ENCODE peak calls at places on chromosome 15, in seven cellular contexts. One of them, this sample, is unnamed.

GRCh38 chr15:51183076-51183475 is 88.4 kb upstream of the TNFAIP8L3 start:
- DNase-seq in HepG2: no peak
- DNase-seq in K562: no peak
- DNase-seq in GM12878: no peak
- DNase-seq in SK-N-SH: no peak
- DNase-seq in H1: no peak
- DNase-seq in HCT116: no peak
- DNase-seq in this sample: no peak

GRCh38 chr15:90592144-90592887 is 62.6 kb downstream of the CRTC3 start:
- DNase-seq in HCT116: no peak
- DNase-seq in HepG2: peak; percentile 7
- DNase-seq in GM12878: no peak
- DNase-seq in K562: peak; percentile 39
- DNase-seq in H1: no peak
- DNase-seq in SK-N-SH: no peak
- DNase-seq in this sample: no peak

GRCh38 chr15:99100245-99101173 is 4.4 kb upstream of the SYNM start:
- DNase-seq in HepG2: peak; percentile 62
- DNase-seq in HCT116: peak; percentile 36
- DNase-seq in SK-N-SH: peak; percentile 90
- DNase-seq in K562: peak; percentile 74
- DNase-seq in H1: peak; percentile 93
- DNase-seq in GM12878: no peak
- DNase-seq in this sample: peak; percentile 70

GRCh38 chr15:65115542-65115941 is 542 bp upstream of the UBAP1L start:
- DNase-seq in SK-N-SH: no peak
- DNase-seq in K562: no peak
- DNase-seq in HCT116: no peak
- DNase-seq in H1: no peak
- DNase-seq in HepG2: no peak
- DNase-seq in GM12878: no peak
- DNase-seq in this sample: no peak

GRCh38 chr15:37788767-37789391 is 145.6 kb upstream of the TMCO5A start:
- DNase-seq in K562: no peak
- DNase-seq in H1: no peak
- DNase-seq in HCT116: no peak
- DNase-seq in GM12878: no peak
- DNase-seq in HepG2: no peak
- DNase-seq in SK-N-SH: no peak
- DNase-seq in this sample: no peak

GRCh38 chr15:31465083-31465955 is 138.7 kb downstream of the KLF13 start:
- DNase-seq in HCT116: no peak
- DNase-seq in GM12878: no peak
- DNase-seq in SK-N-SH: no peak
- DNase-seq in H1: no peak
- DNase-seq in K562: no peak
- DNase-seq in HepG2: no peak
- DNase-seq in this sample: no peak

GRCh38 chr15:77037475-77038209 is 33.3 kb downstream of the TSPAN3 start:
- DNase-seq in HepG2: no peak
- DNase-seq in GM12878: no peak
- DNase-seq in SK-N-SH: peak; percentile 13
- DNase-seq in H1: no peak
- DNase-seq in K562: no peak
- DNase-seq in HCT116: no peak
- DNase-seq in this sample: no peak

GRCh38 chr15:36903922-36904479 is 196.3 kb downstream of the MEIS2 start:
- DNase-seq in HepG2: no peak
- DNase-seq in GM12878: no peak
- DNase-seq in HCT116: no peak
- DNase-seq in H1: no peak
- DNase-seq in K562: no peak
- DNase-seq in SK-N-SH: no peak
- DNase-seq in this sample: no peak

GRCh38 chr15:94206463-94207167 is 24.7 kb upstream of the MCTP2 start:
- DNase-seq in SK-N-SH: no peak
- DNase-seq in H1: no peak
- DNase-seq in K562: no peak
- DNase-seq in HCT116: no peak
- DNase-seq in GM12878: no peak
- DNase-seq in HepG2: no peak
- DNase-seq in this sample: no peak

GRCh38 chr15:77183066-77183465 is 112.2 kb upstream of the TSPAN3 start:
- DNase-seq in GM12878: no peak
- DNase-seq in H1: no peak
- DNase-seq in HepG2: no peak
- DNase-seq in K562: no peak
- DNase-seq in SK-N-SH: no peak
- DNase-seq in HCT116: no peak
- DNase-seq in this sample: no peak

GRCh38 chr15:90884719-90885431 is 571 bp downstream of the FES start:
- DNase-seq in SK-N-SH: no peak
- DNase-seq in H1: no peak
- DNase-seq in GM12878: no peak
- DNase-seq in HCT116: no peak
- DNase-seq in HepG2: no peak
- DNase-seq in K562: no peak
- DNase-seq in this sample: no peak

GRCh38 chr15:81033508-81033907 is 32.8 kb downstream of the TLNRD1 start:
- DNase-seq in K562: no peak
- DNase-seq in SK-N-SH: no peak
- DNase-seq in H1: no peak
- DNase-seq in HCT116: no peak
- DNase-seq in HepG2: no peak
- DNase-seq in GM12878: no peak
- DNase-seq in this sample: no peak

GRCh38 chr15:99436472-99437314 is 129.1 kb upstream of the MEF2A start:
- DNase-seq in K562: no peak
- DNase-seq in GM12878: no peak
- DNase-seq in SK-N-SH: no peak
- DNase-seq in HepG2: no peak
- DNase-seq in HCT116: no peak
- DNase-seq in H1: peak; percentile 45
- DNase-seq in this sample: no peak

GRCh38 chr15:78177447-78177873 is 28.3 kb downstream of the IDH3A start:
- DNase-seq in K562: peak; percentile 61
- DNase-seq in GM12878: no peak
- DNase-seq in HCT116: peak; percentile 13
- DNase-seq in SK-N-SH: peak; percentile 78
- DNase-seq in H1: peak; percentile 88
- DNase-seq in HepG2: peak; percentile 30
- DNase-seq in this sample: peak; percentile 57

GRCh38 chr15:47477253-47477652 is 240.1 kb upstream of the SEMA6D start:
- DNase-seq in K562: no peak
- DNase-seq in SK-N-SH: no peak
- DNase-seq in HCT116: no peak
- DNase-seq in HepG2: no peak
- DNase-seq in H1: no peak
- DNase-seq in GM12878: no peak
- DNase-seq in this sample: no peak

GRCh38 chr15:32700501-32701150 is 17.2 kb upstream of the GREM1 start:
- DNase-seq in H1: no peak
- DNase-seq in HepG2: peak; percentile 72
- DNase-seq in GM12878: no peak
- DNase-seq in K562: no peak
- DNase-seq in SK-N-SH: no peak
- DNase-seq in HCT116: no peak
- DNase-seq in this sample: no peak

GRCh38 chr15:33083232-33084006 is 111.1 kb downstream of the FMN1 start:
- DNase-seq in HCT116: peak; percentile 39
- DNase-seq in HepG2: no peak
- DNase-seq in K562: no peak
- DNase-seq in SK-N-SH: no peak
- DNase-seq in H1: no peak
- DNase-seq in GM12878: no peak
- DNase-seq in this sample: peak; percentile 56

GRCh38 chr15:94277485-94277884 is 46.1 kb downstream of the MCTP2 start:
- DNase-seq in GM12878: no peak
- DNase-seq in HepG2: no peak
- DNase-seq in SK-N-SH: no peak
- DNase-seq in HCT116: no peak
- DNase-seq in H1: no peak
- DNase-seq in K562: no peak
- DNase-seq in this sample: no peak

GRCh38 chr15:90851114-90851513 is 17.3 kb upstream of the FURIN start:
- DNase-seq in SK-N-SH: no peak
- DNase-seq in HepG2: no peak
- DNase-seq in H1: no peak
- DNase-seq in HCT116: no peak
- DNase-seq in GM12878: no peak
- DNase-seq in K562: no peak
- DNase-seq in this sample: no peak

GRCh38 chr15:93955197-93955596 is 276.2 kb upstream of the MCTP2 start:
- DNase-seq in K562: no peak
- DNase-seq in HCT116: no peak
- DNase-seq in H1: no peak
- DNase-seq in HepG2: peak; percentile 45
- DNase-seq in GM12878: no peak
- DNase-seq in SK-N-SH: no peak
- DNase-seq in this sample: no peak

GRCh38 chr15:25799906-25800700 is 63.0 kb downstream of the ATP10A start:
- DNase-seq in SK-N-SH: no peak
- DNase-seq in GM12878: no peak
- DNase-seq in H1: peak; percentile 44
- DNase-seq in HepG2: no peak
- DNase-seq in K562: no peak
- DNase-seq in HCT116: no peak
- DNase-seq in this sample: no peak

GRCh38 chr15:89391685-89392257 is 57.1 kb upstream of the POLG start:
- DNase-seq in K562: no peak
- DNase-seq in H1: no peak
- DNase-seq in HCT116: no peak
- DNase-seq in HepG2: no peak
- DNase-seq in GM12878: no peak
- DNase-seq in SK-N-SH: no peak
- DNase-seq in this sample: no peak
- TF ChIP-seq YY1 in K562: no peak
- TF ChIP-seq YY1 in H1: no peak
- TF ChIP-seq YY1 in HCT116: no peak
- TF ChIP-seq YY1 in HepG2: no peak
- TF ChIP-seq YY1 in GM12878: no peak
- TF ChIP-seq YY1 in SK-N-SH: no peak
- TF ChIP-seq YY1 in this sample: no peak

GRCh38 chr15:60699845-60700244 is 220.9 kb upstream of the ICE2 start:
- DNase-seq in HepG2: no peak
- DNase-seq in GM12878: no peak
- DNase-seq in H1: no peak
- DNase-seq in SK-N-SH: no peak
- DNase-seq in K562: no peak
- DNase-seq in HCT116: no peak
- DNase-seq in this sample: no peak

GRCh38 chr15:60691508-60692047 is 212.6 kb upstream of the ICE2 start:
- DNase-seq in HCT116: no peak
- DNase-seq in K562: no peak
- DNase-seq in SK-N-SH: no peak
- DNase-seq in HepG2: no peak
- DNase-seq in GM12878: no peak
- DNase-seq in H1: no peak
- DNase-seq in this sample: no peak

GRCh38 chr15:60690350-60690961 is 211.5 kb upstream of the ICE2 start:
- DNase-seq in GM12878: no peak
- DNase-seq in HepG2: no peak
- DNase-seq in HCT116: no peak
- DNase-seq in SK-N-SH: no peak
- DNase-seq in K562: no peak
- DNase-seq in H1: no peak
- DNase-seq in this sample: no peak

GRCh38 chr15:60696523-60696859 is 217.5 kb upstream of the ICE2 start:
- DNase-seq in HepG2: no peak
- DNase-seq in H1: no peak
- DNase-seq in SK-N-SH: no peak
- DNase-seq in K562: no peak
- DNase-seq in HCT116: no peak
- DNase-seq in GM12878: no peak
- DNase-seq in this sample: no peak

GRCh38 chr15:60695713-60696522 is 217.0 kb upstream of the ICE2 start:
- DNase-seq in HCT116: no peak
- DNase-seq in H1: no peak
- DNase-seq in SK-N-SH: no peak
- DNase-seq in HepG2: no peak
- DNase-seq in GM12878: no peak
- DNase-seq in K562: no peak
- DNase-seq in this sample: no peak
- TF ChIP-seq YY1 in HCT116: no peak
- TF ChIP-seq YY1 in H1: no peak
- TF ChIP-seq YY1 in SK-N-SH: no peak
- TF ChIP-seq YY1 in HepG2: no peak
- TF ChIP-seq YY1 in GM12878: no peak
- TF ChIP-seq YY1 in K562: no peak
- TF ChIP-seq YY1 in this sample: no peak

GRCh38 chr15:67304778-67305177 is 50.2 kb downstream of the IQCH start:
- DNase-seq in SK-N-SH: no peak
- DNase-seq in GM12878: no peak
- DNase-seq in H1: no peak
- DNase-seq in K562: no peak
- DNase-seq in HepG2: no peak
- DNase-seq in HCT116: no peak
- DNase-seq in this sample: no peak

GRCh38 chr15:67296188-67296587 is 41.6 kb downstream of the IQCH start:
- DNase-seq in K562: no peak
- DNase-seq in SK-N-SH: no peak
- DNase-seq in HepG2: peak; percentile 21
- DNase-seq in GM12878: no peak
- DNase-seq in HCT116: no peak
- DNase-seq in H1: no peak
- DNase-seq in this sample: peak; percentile 8

GRCh38 chr15:67303490-67304363 is 49.1 kb downstream of the IQCH start:
- DNase-seq in HepG2: peak; percentile 49
- DNase-seq in K562: peak; percentile 61
- DNase-seq in H1: no peak
- DNase-seq in SK-N-SH: peak; percentile 6
- DNase-seq in GM12878: peak; percentile 24
- DNase-seq in HCT116: peak; percentile 42
- DNase-seq in this sample: peak; percentile 43

GRCh38 chr15:67296684-67297083 is 42.1 kb downstream of the IQCH start:
- DNase-seq in SK-N-SH: no peak
- DNase-seq in GM12878: no peak
- DNase-seq in K562: no peak
- DNase-seq in HCT116: no peak
- DNase-seq in H1: no peak
- DNase-seq in HepG2: no peak
- DNase-seq in this sample: no peak

GRCh38 chr15:67300266-67300914 is 45.8 kb downstream of the IQCH start:
- DNase-seq in GM12878: no peak
- DNase-seq in HepG2: no peak
- DNase-seq in SK-N-SH: no peak
- DNase-seq in HCT116: no peak
- DNase-seq in H1: no peak
- DNase-seq in K562: no peak
- DNase-seq in this sample: no peak
- TF ChIP-seq YY1 in GM12878: no peak
- TF ChIP-seq YY1 in HepG2: no peak
- TF ChIP-seq YY1 in SK-N-SH: no peak
- TF ChIP-seq YY1 in HCT116: no peak
- TF ChIP-seq YY1 in H1: no peak
- TF ChIP-seq YY1 in K562: no peak
- TF ChIP-seq YY1 in this sample: no peak

DNA sequence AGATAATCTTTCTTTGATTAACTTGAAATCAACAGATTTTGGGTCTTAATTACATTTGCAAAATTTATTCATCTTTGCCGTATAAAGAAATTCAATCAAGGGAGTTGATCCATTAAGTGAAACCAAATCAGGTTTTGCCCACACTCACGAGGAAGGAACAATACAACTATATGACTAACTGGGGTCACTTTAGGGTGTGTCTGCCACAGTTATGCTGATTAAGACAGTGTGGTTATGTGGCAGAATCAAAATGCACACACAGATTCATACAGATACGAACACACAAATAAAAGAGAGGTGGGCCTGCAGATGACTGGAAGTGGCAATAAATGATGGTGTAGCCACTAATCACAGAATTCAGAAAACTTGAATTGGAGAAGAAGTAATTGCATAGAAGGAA is 543.5 kb downstream of the GABRG3 start:
- DNase-seq in SK-N-SH: no peak
- DNase-seq in HepG2: no peak
- DNase-seq in K562: no peak
- DNase-seq in HCT116: no peak
- DNase-seq in GM12878: no peak
- DNase-seq in H1: no peak
- DNase-seq in this sample: no peak
- TF ChIP-seq YY1 in SK-N-SH: no peak
- TF ChIP-seq YY1 in HepG2: no peak
- TF ChIP-seq YY1 in K562: no peak
- TF ChIP-seq YY1 in HCT116: no peak
- TF ChIP-seq YY1 in GM12878: no peak
- TF ChIP-seq YY1 in H1: no peak
- TF ChIP-seq YY1 in this sample: no peak

This sample was measured in NT2/D1.